ENCODE peak calls at places on chromosomes 2 and 18, in six cellular contexts. W, K, H, J, M and X are unnamed samples.

GRCh38 chr2:65576861-65577601 is 144.6 kb upstream of the SPRED2 start:
- DNase-seq in M (no peak), K (peak; percentile 80), H (no peak), W (no peak), J (no peak), X (no peak)

GRCh38 chr2:33136056-33136455 is 189.3 kb downstream of the LTBP1 start:
- DNase-seq in W (peak; percentile 63), J (no peak), M (no peak), K (no peak), H (no peak), X (no peak)

GRCh38 chr2:37648316-37649011 is 23.0 kb downstream of the CDC42EP3 start:
- DNase-seq in M (no peak), H (no peak), J (no peak), K (no peak), W (peak; percentile 85), X (peak; percentile 96)

GRCh38 chr2:37230581-37230980 is 815 bp downstream of the CEBPZ start:
- DNase-seq in H (no peak), W (no peak), K (peak; percentile 18), J (no peak), M (no peak), X (peak; percentile 1)

GRCh38 chr2:53018830-53019425 is 748.7 kb upstream of the CHAC2 start:
- DNase-seq in H (no peak), K (peak; percentile 9), M (no peak), J (no peak), W (no peak), X (no peak)

GRCh38 chr18:78582898-78583738 is 396.5 kb upstream of the SALL3 start:
- DNase-seq in H (no peak), J (no peak), W (no peak), K (no peak), M (no peak), X (no peak)

GRCh38 chr2:239161711-239162140 is 239.1 kb downstream of the HDAC4 start:
- DNase-seq in K (no peak), H (no peak), W (peak; percentile 17), J (no peak), M (no peak), X (no peak)

GRCh38 chr2:64275174-64275466 is 130.9 kb upstream of the PELI1 start:
- DNase-seq in M (no peak), W (no peak), H (no peak), K (no peak), J (no peak), X (no peak)

GRCh38 chr18:3851159-3851558 is 401.2 kb downstream of the TGIF1 start:
- DNase-seq in M (no peak), K (no peak), W (no peak), J (no peak), H (no peak), X (peak; percentile 40)

GRCh38 chr2:241545113-241545512 is 13.4 kb upstream of the BOK start:
- DNase-seq in M (no peak), H (no peak), W (no peak), J (no peak), K (no peak), X (no peak)

GRCh38 chr2:63571291-63571690 is 17.0 kb downstream of the WDPCP start:
- DNase-seq in W (no peak), J (no peak), K (no peak), H (no peak), M (no peak), X (no peak)

GRCh38 chr18:58761970-58762780 is 90.9 kb downstream of the MALT1 start:
- DNase-seq in K (no peak), H (no peak), M (no peak), W (no peak), J (no peak), X (no peak)

GRCh38 chr2:230738391-230738811 is 25.8 kb downstream of the CAB39 start:
- DNase-seq in M (no peak), H (no peak), J (no peak), K (no peak), W (no peak), X (no peak)

GRCh38 chr2:216491757-216492635 is 6.6 kb upstream of the RPL37A start:
- DNase-seq in K (no peak), M (no peak), W (no peak), H (no peak), J (no peak), X (no peak)

GRCh38 chr2:18009891-18010290 is 131.4 kb downstream of the KCNS3 start:
- DNase-seq in K (no peak), W (no peak), H (no peak), M (no peak), J (no peak), X (no peak)

GRCh38 chr2:236738030-236738429 is 168.4 kb downstream of the ACKR3 start:
- DNase-seq in M (no peak), H (no peak), W (no peak), K (no peak), J (no peak), X (no peak)

GRCh38 chr2:236768393-236769140 is 198.9 kb downstream of the ACKR3 start:
- DNase-seq in W (no peak), H (no peak), J (no peak), K (no peak), M (no peak), X (no peak)

GRCh38 chr2:84970956-84971798 is at the start of gene KCMF1:
- DNase-seq in W (peak; percentile 86), M (peak; percentile 67), K (peak; percentile 77), J (peak; percentile 59), H (peak; percentile 58), X (peak; percentile 68)

GRCh38 chr2:178999476-178999875 is 50.5 kb downstream of the CCDC141 start:
- DNase-seq in J (no peak), W (no peak), H (no peak), M (no peak), K (no peak), X (no peak)

GRCh38 chr2:221529177-221529942 is 42.7 kb downstream of the EPHA4 start:
- DNase-seq in H (no peak), J (no peak), W (no peak), M (no peak), K (no peak), X (no peak)

GRCh38 chr2:158184001-158184400 is 82.3 kb downstream of the UPP2 start:
- DNase-seq in J (no peak), W (no peak), H (no peak), M (no peak), K (no peak), X (no peak)

GRCh38 chr2:96144481-96145027 is 686 bp downstream of the DUSP2 start:
- DNase-seq in H (no peak), J (no peak), K (peak; percentile 29), W (peak; percentile 66), M (peak; percentile 54), X (no peak)

GRCh38 chr2:7567646-7568045 is 650.4 kb downstream of the RNF144A start:
- DNase-seq in M (peak; percentile 53), H (no peak), W (no peak), K (no peak), J (peak; percentile 43), X (no peak)

GRCh38 chr2:119704670-119705120 is 25.7 kb downstream of the TMEM177 start:
- DNase-seq in W (no peak), M (no peak), K (no peak), J (no peak), H (no peak), X (no peak)

GRCh38 chr18:45106331-45106774 is 425.7 kb downstream of the SETBP1 start:
- DNase-seq in H (no peak), J (no peak), M (no peak), W (no peak), K (no peak), X (no peak)

GRCh38 chr2:240387669-240388358 is 47.6 kb upstream of the GPC1 start:
- DNase-seq in W (peak; percentile 78), H (no peak), K (peak; percentile 81), M (no peak), J (no peak), X (no peak)

GRCh38 chr2:211347328-211347727 is 790.9 kb downstream of the CPS1 start:
- DNase-seq in H (no peak), M (no peak), W (no peak), K (no peak), J (no peak), X (no peak)

GRCh38 chr2:200860092-200860795 is 4.2 kb downstream of the CLK1 start:
- DNase-seq in H (no peak), K (no peak), J (no peak), M (peak; percentile 44), W (peak; percentile 49), X (no peak)

GRCh38 chr2:203061346-203061745 is 46.7 kb downstream of the NBEAL1 start:
- DNase-seq in K (no peak), W (no peak), M (no peak), J (no peak), H (no peak), X (no peak)

GRCh38 chr2:111944536-111945210 is 46.3 kb downstream of the MERTK start:
- DNase-seq in K (no peak), M (no peak), H (no peak), W (no peak), J (no peak), X (no peak)

GRCh38 chr18:966095-967036 is 61.7 kb downstream of the ADCYAP1 start:
- DNase-seq in J (no peak), W (no peak), M (no peak), H (no peak), K (no peak), X (no peak)

GRCh38 chr2:181461056-181461630 is 4.0 kb downstream of the ITGA4 start:
- DNase-seq in J (no peak), H (no peak), K (no peak), M (no peak), W (no peak), X (no peak)

GRCh38 chr18:50441518-50441917 is 66.7 kb downstream of the SKA1 start:
- DNase-seq in H (no peak), W (no peak), J (no peak), K (no peak), M (no peak), X (no peak)

GRCh38 chr2:137357641-137358040 is 592.3 kb downstream of the THSD7B start:
- DNase-seq in K (peak; percentile 26), J (no peak), W (no peak), H (no peak), M (no peak), X (no peak)

GRCh38 chr18:79735071-79735980 is 55.7 kb downstream of the CTDP1 start:
- DNase-seq in H (no peak), K (no peak), M (no peak), W (peak; percentile 38), J (no peak), X (no peak)